ENCODE peak calls at places on chromosomes 1 and 21, in four cellular contexts. F is MM.1S, G is GM23338, Y is GM23248. R is an unnamed sample. For H3K4me1, H3K79me2 and H3K9me2, the result is how much of the 10 kb centered on the place peaks cover.

GRCh38 chr1:228013322-228014234 is 6.8 kb downstream of the WNT3A start:
- DNase-seq in F (no peak), G (no peak), Y (no peak), R (no peak)

GRCh38 chr1:41891403-41891896 is 27.3 kb downstream of the HIVEP3 start:
- DNase-seq in F (peak), G (peak), Y (peak), R (peak)

GRCh38 chr1:109240158-109241152 is 8.9 kb upstream of the CELSR2 start:
- DNase-seq in F (peak), G (peak), Y (peak), R (peak)

GRCh38 chr1:20358761-20359263 is 68.1 kb downstream of the VWA5B1 start:
- DNase-seq in F (no peak), G (no peak), Y (peak), R (no peak)

GRCh38 chr1:3016641-3017439 is 4.4 kb upstream of the ACTRT2 start:
- DNase-seq in F (no peak), G (no peak), Y (no peak), R (no peak)

GRCh38 chr1:220521755-220522154 is 6.2 kb upstream of the MARK1 start:
- DNase-seq in F (no peak), G (no peak), Y (no peak), R (no peak)

GRCh38 chr1:29475256-29475800 is 239.0 kb downstream of the PTPRU start:
- DNase-seq in F (no peak), G (no peak), Y (no peak), R (no peak)

GRCh38 chr1:147479864-147480564 is 61.3 kb upstream of the BCL9 start:
- DNase-seq in F (no peak), G (no peak), Y (no peak), R (no peak)

GRCh38 chr1:42970143-42970542 is 11.5 kb upstream of the SLC2A1 start:
- DNase-seq in F (peak), G (no peak), Y (no peak), R (no peak)

GRCh38 chr1:204493145-204493881 is 1.3 kb downstream of the PIK3C2B start:
- DNase-seq in F (no peak), G (peak), Y (peak), R (peak)

GRCh38 chr1:30111431-30111830 is 612.0 kb downstream of the MATN1 start:
- DNase-seq in F (peak), G (peak), Y (peak), R (peak)

GRCh38 chr1:114152211-114153050 is 1.2 kb downstream of the SYT6 start:
- DNase-seq in F (no peak), G (peak), Y (peak), R (no peak)

GRCh38 chr1:113809651-113810602 is 2.3 kb downstream of the RSBN1 start:
- DNase-seq in F (no peak), G (no peak), Y (peak), R (no peak)

GRCh38 chr1:173206816-173207595 is at the start of gene TNFSF4:
- DNase-seq in F (no peak), G (peak), Y (peak), R (no peak)

GRCh38 chr21:41280115-41280919 is 36.3 kb upstream of the FAM3B start:
- DNase-seq in F (no peak), G (no peak), Y (peak), R (no peak)

GRCh38 chr1:16072616-16073484 is 601 bp downstream of the FAM131C start:
- DNase-seq in F (no peak), G (peak), Y (peak), R (no peak)

GRCh38 chr1:244807138-244807537 is 28.3 kb upstream of the COX20 start:
- DNase-seq in F (no peak), G (no peak), Y (no peak), R (no peak)

GRCh38 chr1:42966688-42967609 is 8.3 kb upstream of the SLC2A1 start:
- DNase-seq in F (peak), G (peak), Y (peak), R (no peak)

GRCh38 chr1:177786346-177786745 is 183.5 kb downstream of the SEC16B start:
- DNase-seq in F (no peak), G (no peak), Y (no peak), R (no peak)

GRCh38 chr1:16122916-16123315 is 33.0 kb downstream of the EPHA2 start:
- DNase-seq in F (no peak), G (no peak), Y (peak), R (no peak)

GRCh38 chr1:226558293-226558692 is 9.7 kb downstream of the STUM start:
- DNase-seq in F (no peak), G (no peak), Y (no peak), R (no peak)

GRCh38 chr1:9909222-9910046 is 635 bp downstream of the CTNNBIP1 start:
- DNase-seq in F (peak), G (peak), Y (peak), R (peak)

GRCh38 chr21:36260030-36260787 is 59.8 kb upstream of the MORC3 start:
- DNase-seq in F (peak), G (peak), Y (peak), R (peak)

DNA sequence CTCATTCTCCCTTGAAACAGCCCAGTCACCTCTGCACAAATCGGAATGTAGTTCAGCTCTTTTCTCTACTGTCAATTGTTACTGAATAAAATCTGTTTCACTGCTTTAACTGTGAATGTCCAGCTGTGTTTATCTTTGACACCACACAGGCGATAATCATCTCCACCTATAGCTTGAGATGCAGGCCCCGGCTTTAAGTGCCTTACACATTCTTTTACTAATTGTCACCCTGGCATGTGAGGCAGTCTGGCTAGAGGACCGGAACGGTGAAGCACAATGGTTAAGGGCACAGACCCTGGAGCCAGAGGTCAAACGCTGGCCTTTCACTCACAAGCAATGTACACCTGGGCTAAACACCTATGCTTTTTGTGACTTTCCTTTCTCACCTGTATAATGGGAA is 122.9 kb upstream of the C8B start:
- DNase-seq in F (no peak), G (no peak), Y (no peak), R (no peak)
- H3K4me1 ChIP-seq in F (under half), G (under half), Y (under half), R (under half)

GRCh38 chr1:68620575-68620974 is 123.7 kb upstream of the DEPDC1 start:
- DNase-seq in F (no peak), G (no peak), Y (no peak), R (peak)

GRCh38 chr1:68625636-68626035 is 128.8 kb upstream of the DEPDC1 start:
- DNase-seq in F (no peak), G (no peak), Y (no peak), R (no peak)

GRCh38 chr1:68624233-68624632 is 127.4 kb upstream of the DEPDC1 start:
- DNase-seq in F (no peak), G (peak), Y (peak), R (no peak)

DNA sequence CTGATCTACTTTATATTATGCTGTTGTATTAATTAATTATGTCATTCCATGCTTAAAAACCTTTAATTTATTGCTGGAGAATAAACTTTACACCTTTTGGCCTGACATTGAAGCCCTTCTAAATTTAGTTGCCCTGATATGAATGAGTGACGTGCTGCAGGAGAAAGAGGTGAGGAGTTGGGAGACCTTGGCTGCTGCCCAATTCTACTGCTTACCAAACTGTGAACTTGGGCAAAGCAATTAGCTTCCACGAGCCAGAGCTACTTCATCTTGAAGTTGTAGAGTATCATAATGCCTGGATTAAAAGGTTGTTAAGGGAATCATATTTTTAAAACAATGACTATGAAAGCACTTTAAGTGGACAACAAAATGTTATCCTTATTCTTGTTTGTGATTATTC is 126.8 kb upstream of the DEPDC1 start:
- DNase-seq in F (no peak), G (no peak), Y (no peak), R (no peak)
- H3K79me2 ChIP-seq in F (under half), G (under half), Y (under half), R (under half)

DNA sequence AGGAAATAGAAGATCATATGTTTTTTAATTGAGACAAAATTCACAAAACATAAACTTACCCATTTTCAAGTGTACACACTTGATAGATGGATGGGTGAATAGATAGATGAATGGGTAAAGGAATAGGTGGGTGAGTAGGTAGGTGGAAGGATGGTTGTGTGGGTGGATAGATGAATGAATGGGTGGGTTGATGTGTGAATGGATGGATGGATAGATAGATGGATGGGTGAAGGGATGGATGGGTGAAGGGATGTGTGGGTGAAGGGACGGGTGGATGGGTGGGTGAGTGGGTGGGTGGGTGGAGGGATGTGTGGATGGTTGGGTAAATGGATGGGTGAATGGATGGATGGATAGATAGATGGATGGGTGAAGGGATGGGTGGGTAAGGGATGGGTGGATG is 86.1 kb upstream of the KCND3 start:
- DNase-seq in F (no peak), G (no peak), Y (no peak), R (no peak)
- H3K9me2 ChIP-seq in F (under half), G (under half), Y (under half), R (under half)

GRCh38 chr1:180239145-180240096 is 9.4 kb downstream of the LHX4 start:
- DNase-seq in F (no peak), G (peak), Y (no peak), R (no peak)

GRCh38 chr1:180235502-180236239 is 5.6 kb downstream of the LHX4 start:
- DNase-seq in F (no peak), G (peak), Y (no peak), R (no peak)

GRCh38 chr1:180238675-180239074 is 8.6 kb downstream of the LHX4 start:
- DNase-seq in F (no peak), G (no peak), Y (no peak), R (no peak)

GRCh38 chr1:180236698-180237509 is 6.8 kb downstream of the LHX4 start:
- DNase-seq in F (no peak), G (peak), Y (no peak), R (no peak)

GRCh38 chr1:180237850-180238476 is 7.9 kb downstream of the LHX4 start:
- DNase-seq in F (no peak), G (no peak), Y (no peak), R (no peak)
- H3K4me1 ChIP-seq in F (under half), G (half or more), Y (under half), R (under half)

GRCh38 chr1:200778766-200779165 is 40.1 kb downstream of the CAMSAP2 start:
- DNase-seq in F (no peak), G (no peak), Y (no peak), R (no peak)

GRCh38 chr1:200774735-200775449 is 36.2 kb downstream of the CAMSAP2 start:
- DNase-seq in F (no peak), G (no peak), Y (no peak), R (no peak)

GRCh38 chr1:200779326-200779725 is 40.6 kb downstream of the CAMSAP2 start:
- DNase-seq in F (no peak), G (no peak), Y (peak), R (no peak)

GRCh38 chr1:200775850-200776249 is 37.2 kb downstream of the CAMSAP2 start:
- DNase-seq in F (no peak), G (no peak), Y (peak), R (no peak)

DNA sequence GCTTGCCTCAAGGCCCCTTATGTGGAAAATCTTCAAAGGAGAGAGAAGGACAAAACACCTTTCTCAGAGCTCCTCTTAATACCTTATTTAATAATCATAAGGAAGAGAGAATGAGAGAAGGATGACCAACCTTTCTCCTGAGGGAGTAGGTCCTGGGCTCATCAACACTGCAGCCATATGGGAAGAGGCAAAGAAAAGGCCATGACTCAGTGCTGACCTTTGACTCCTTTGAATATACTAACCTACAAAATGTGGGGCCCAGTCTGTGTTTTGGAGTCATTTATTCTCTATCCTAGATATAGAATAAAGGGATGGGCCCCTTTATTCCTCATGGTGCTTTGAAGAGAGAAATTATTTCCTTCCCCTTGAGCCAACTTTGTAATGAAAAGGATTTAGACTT is 38.3 kb downstream of the CAMSAP2 start:
- DNase-seq in F (no peak), G (no peak), Y (peak), R (no peak)
- H3K79me2 ChIP-seq in F (under half), G (under half), Y (half or more), R (under half)

DNA sequence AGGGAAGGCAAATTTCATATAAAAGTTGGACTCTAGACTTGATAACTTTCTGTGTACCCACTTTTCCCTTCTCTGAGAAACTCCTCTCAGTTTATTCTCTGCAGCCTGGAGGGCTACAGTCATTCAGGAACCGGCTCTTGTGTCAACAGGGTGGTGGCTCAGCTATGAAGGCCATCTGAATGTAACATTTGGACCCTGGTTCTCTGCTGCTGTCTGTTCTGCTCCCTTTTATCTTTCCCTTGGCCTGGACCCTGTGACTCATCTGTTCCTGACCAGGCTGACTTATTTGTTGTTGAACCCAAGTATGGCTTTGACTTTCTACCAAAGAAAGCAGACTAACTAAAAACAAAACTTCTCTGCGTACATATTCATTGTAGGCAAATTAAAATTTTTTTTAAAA is 75.4 kb downstream of the CENPF start:
- DNase-seq in F (no peak), G (no peak), Y (no peak), R (no peak)
- H3K9me2 ChIP-seq in F (under half), G (under half), Y (under half), R (under half)

R was measured in OCI-LY7.